ENCODE peak calls at places on chromosome 2, in six cellular contexts. E, O, G, L, C and Q are unnamed samples.

GRCh38 chr2:31125918-31126695 is 12.1 kb downstream of the GALNT14 start:
- DNase-seq in E (no peak), O (no peak), G (no peak), L (peak), C (no peak), Q (no peak)

GRCh38 chr2:108929896-108930425 is 59.1 kb downstream of the EDAR start:
- DNase-seq in E (no peak), O (no peak), G (no peak), L (no peak), C (no peak), Q (no peak)

GRCh38 chr2:234960091-234961088 is 8.6 kb downstream of the SH3BP4 start:
- DNase-seq in E (no peak), O (no peak), G (no peak), L (no peak), C (no peak), Q (no peak)

GRCh38 chr2:207474871-207475485 is 54.8 kb upstream of the CREB1 start:
- DNase-seq in E (peak), O (no peak), G (no peak), L (peak), C (peak), Q (no peak)

GRCh38 chr2:196105956-196106355 is 37.3 kb upstream of the DNAH7 start:
- DNase-seq in E (no peak), O (no peak), G (no peak), L (no peak), C (no peak), Q (no peak)

GRCh38 chr2:239153806-239154591 is 246.8 kb downstream of the HDAC4 start:
- DNase-seq in E (peak), O (no peak), G (peak), L (no peak), C (no peak), Q (no peak)

GRCh38 chr2:108403494-108403893 is 25.7 kb downstream of the SULT1C4 start:
- DNase-seq in E (no peak), O (no peak), G (no peak), L (peak), C (no peak), Q (no peak)

GRCh38 chr2:164898475-164898874 is 56.9 kb downstream of the SLC38A11 start:
- DNase-seq in E (no peak), O (no peak), G (no peak), L (peak), C (no peak), Q (no peak)

GRCh38 chr2:172081248-172082022 is 3.9 kb upstream of the DLX1 start:
- DNase-seq in E (no peak), O (no peak), G (no peak), L (no peak), C (no peak), Q (no peak)

GRCh38 chr2:178514664-178515063 is 34.4 kb downstream of the PLEKHA3 start:
- DNase-seq in E (peak), O (peak), G (no peak), L (peak), C (peak), Q (no peak)

GRCh38 chr2:18829331-18829902 is 240.0 kb upstream of the NT5C1B start:
- DNase-seq in E (no peak), O (no peak), G (no peak), L (peak), C (no peak), Q (no peak)

GRCh38 chr2:105381119-105381668 is 17.7 kb downstream of the FHL2 start:
- DNase-seq in E (no peak), O (no peak), G (peak), L (no peak), C (no peak), Q (no peak)

GRCh38 chr2:28649481-28650260 is 102.0 kb upstream of the PPP1CB start:
- DNase-seq in E (no peak), O (no peak), G (no peak), L (peak), C (peak), Q (no peak)

GRCh38 chr2:187575081-187576067 is 21.1 kb upstream of the TFPI start:
- DNase-seq in E (no peak), O (no peak), G (no peak), L (no peak), C (no peak), Q (no peak)

GRCh38 chr2:84022810-84023431 is 436.2 kb downstream of the SUCLG1 start:
- DNase-seq in E (no peak), O (peak), G (no peak), L (peak), C (no peak), Q (peak)

GRCh38 chr2:226514895-226515294 is 284.7 kb downstream of the IRS1 start:
- DNase-seq in E (no peak), O (no peak), G (no peak), L (peak), C (no peak), Q (peak)

GRCh38 chr2:223896751-223897320 is 48.3 kb downstream of the WDFY1 start:
- DNase-seq in E (no peak), O (no peak), G (no peak), L (peak), C (no peak), Q (no peak)

GRCh38 chr2:20635698-20636584 is 15.0 kb downstream of the HS1BP3 start:
- DNase-seq in E (peak), O (peak), G (peak), L (peak), C (peak), Q (no peak)

GRCh38 chr2:120013569-120014223 is 819 bp downstream of the EPB41L5 start:
- DNase-seq in E (no peak), O (no peak), G (no peak), L (peak), C (no peak), Q (no peak)

GRCh38 chr2:8676191-8676914 is 5.5 kb upstream of the ID2 start:
- DNase-seq in E (no peak), O (no peak), G (peak), L (no peak), C (no peak), Q (no peak)